ENCODE peak calls at places on chromosomes 16 and 17, in seven cellular contexts. N is stimulated activated naive CD4-positive, alpha-beta T cell; L is IMR-90; U is hepatic stellate cell; X is GM20000; D is heart left ventricle; B is sciatic nerve. J is an unnamed sample.

GRCh38 chr17:33097411-33097810 is 105.8 kb downstream of the SPACA3 start:
- DNase-seq in N (no peak), L (no peak), U (no peak), X (no peak), D (no peak), B (no peak), J (no peak)

GRCh38 chr16:19001788-19002187 is 18.1 kb downstream of the TMC7 start:
- DNase-seq in N (no peak), L (peak), U (peak), X (no peak), D (no peak), B (no peak), J (no peak)

GRCh38 chr16:89179148-89179484 is 7.6 kb downstream of the CDH15 start:
- DNase-seq in N (no peak), L (no peak), U (no peak), X (no peak), D (no peak), B (no peak), J (no peak)

GRCh38 chr17:27560668-27561067 is 70.3 kb upstream of the LGALS9 start:
- DNase-seq in N (no peak), L (peak), U (no peak), X (no peak), D (no peak), B (no peak), J (no peak)

GRCh38 chr16:50156590-50156989 is 3.5 kb downstream of the TENT4B start:
- DNase-seq in N (no peak), L (no peak), U (no peak), X (no peak), D (no peak), B (no peak), J (no peak)

GRCh38 chr17:12047977-12048376 is 27.3 kb downstream of the MAP2K4 start:
- DNase-seq in N (no peak), L (no peak), U (no peak), X (no peak), D (no peak), B (no peak), J (no peak)

GRCh38 chr17:75350706-75351105 is 54.8 kb downstream of the GRB2 start:
- DNase-seq in N (no peak), L (no peak), U (no peak), X (no peak), D (no peak), B (no peak), J (no peak)

GRCh38 chr17:50149425-50150353 is 788 bp downstream of the PPP1R9B start:
- DNase-seq in N (peak), L (peak), U (no peak), X (peak), D (peak), B (no peak), J (peak)

GRCh38 chr17:2928294-2928890 is 132.2 kb downstream of the RAP1GAP2 start:
- DNase-seq in N (no peak), L (no peak), U (no peak), X (no peak), D (no peak), B (no peak), J (no peak)

GRCh38 chr16:22643886-22644285 is 133.2 kb downstream of the NPIPB5 start:
- DNase-seq in N (no peak), L (no peak), U (no peak), X (no peak), D (no peak), B (no peak), J (no peak)